ENCODE peak calls at places on chromosomes 13 and 19, in seven cellular contexts. Z is AG09319; V is left ventricle myocardium inferior; I is stimulated activated CD8-positive, alpha-beta memory T cell treated with anti-CD3 and anti-CD28 coated beads, Interleukin-4, amount 100 ng/mL, for 48 hours; T is ELF-1; H is NCI-H446; M is Peyer's patch. Y is an unnamed sample.

GRCh38 chr13:44437356-44438233 is 64.0 kb downstream of the SERP2 start:
- DNase-seq in Z (no peak), V (no peak), I (no peak), T (no peak), H (peak), M (no peak), Y (no peak)

GRCh38 chr13:113995051-113995601 is 21.2 kb upstream of the C13orf46 start:
- DNase-seq in Z (no peak), V (no peak), I (no peak), T (no peak), H (no peak), M (no peak), Y (no peak)

GRCh38 chr13:40876020-40876738 is 86.8 kb downstream of the SLC25A15 start:
- DNase-seq in Z (no peak), V (no peak), I (no peak), T (peak), H (no peak), M (no peak), Y (no peak)

GRCh38 chr19:17997969-17998826 is 9.8 kb upstream of the ARRDC2 start:
- DNase-seq in Z (no peak), V (no peak), I (no peak), T (no peak), H (no peak), M (no peak), Y (no peak)

GRCh38 chr13:98098511-98098910 is 44.4 kb upstream of the FARP1 start:
- DNase-seq in Z (no peak), V (no peak), I (no peak), T (no peak), H (no peak), M (no peak), Y (no peak)

GRCh38 chr13:92827503-92827902 is 399.1 kb upstream of the GPC6 start:
- DNase-seq in Z (no peak), V (no peak), I (no peak), T (no peak), H (no peak), M (no peak), Y (no peak)

GRCh38 chr19:35348909-35349611 is 1.4 kb downstream of the FFAR1 start:
- DNase-seq in Z (no peak), V (no peak), I (peak), T (peak), H (no peak), M (peak), Y (no peak)

GRCh38 chr19:20359933-20360720 is 193.1 kb downstream of the ZNF486 start:
- DNase-seq in Z (no peak), V (no peak), I (peak), T (peak), H (no peak), M (no peak), Y (no peak)

GRCh38 chr13:94968040-94968756 is 255.9 kb upstream of the SOX21 start:
- DNase-seq in Z (no peak), V (no peak), I (no peak), T (peak), H (no peak), M (no peak), Y (no peak)

GRCh38 chr13:114096811-114097503 is 35.5 kb downstream of the RASA3 start:
- DNase-seq in Z (no peak), V (no peak), I (no peak), T (no peak), H (no peak), M (peak), Y (no peak)

GRCh38 chr13:99330942-99331341 is 23.7 kb upstream of the GPR183 start:
- DNase-seq in Z (no peak), V (no peak), I (no peak), T (no peak), H (no peak), M (no peak), Y (no peak)

GRCh38 chr19:11054200-11054599 is 35.1 kb upstream of the LDLR start:
- DNase-seq in Z (no peak), V (no peak), I (no peak), T (no peak), H (no peak), M (no peak), Y (no peak)

GRCh38 chr13:31909889-31910551 is 121.6 kb upstream of the FRY start:
- DNase-seq in Z (no peak), V (no peak), I (peak), T (no peak), H (no peak), M (no peak), Y (no peak)

GRCh38 chr19:35742121-35742724 is at the start of gene IGFLR1:
- DNase-seq in Z (no peak), V (no peak), I (peak), T (no peak), H (no peak), M (no peak), Y (peak)

GRCh38 chr13:112583592-112584277 is 4.2 kb downstream of the TUBGCP3 start:
- DNase-seq in Z (no peak), V (peak), I (no peak), T (no peak), H (no peak), M (no peak), Y (no peak)

GRCh38 chr13:35690546-35690945 is 214.1 kb upstream of the MAB21L1 start:
- DNase-seq in Z (no peak), V (no peak), I (no peak), T (no peak), H (no peak), M (no peak), Y (no peak)

GRCh38 chr19:56105090-56105701 is 15.9 kb downstream of the ZNF787 start:
- DNase-seq in Z (no peak), V (peak), I (peak), T (peak), H (no peak), M (peak), Y (peak)

GRCh38 chr19:1252818-1253513 is 4.6 kb downstream of the MIDN start:
- DNase-seq in Z (peak), V (peak), I (peak), T (peak), H (peak), M (peak), Y (no peak)

GRCh38 chr19:40807147-40808020 is 8.4 kb downstream of the EGLN2 start:
- DNase-seq in Z (no peak), V (no peak), I (no peak), T (peak), H (no peak), M (no peak), Y (no peak)

GRCh38 chr13:108342369-108343289 is 73.1 kb downstream of the TNFSF13B start:
- DNase-seq in Z (no peak), V (no peak), I (no peak), T (no peak), H (no peak), M (no peak), Y (no peak)

GRCh38 chr19:29694669-29695627 is 20.1 kb downstream of the C19orf12 start:
- DNase-seq in Z (peak), V (peak), I (peak), T (peak), H (peak), M (peak), Y (peak)

GRCh38 chr13:28047784-28048388 is 52.5 kb downstream of the FLT3 start:
- DNase-seq in Z (no peak), V (no peak), I (no peak), T (no peak), H (no peak), M (no peak), Y (no peak)

GRCh38 chr19:46192990-46193650 is 36.4 kb upstream of the IGFL1 start:
- DNase-seq in Z (no peak), V (no peak), I (peak), T (no peak), H (no peak), M (no peak), Y (no peak)

GRCh38 chr19:42369433-42370067 is 20.5 kb downstream of the CNFN start:
- DNase-seq in Z (no peak), V (no peak), I (no peak), T (no peak), H (no peak), M (no peak), Y (no peak)

GRCh38 chr19:46493236-46494114 is 2.2 kb downstream of the PNMA8B start:
- DNase-seq in Z (no peak), V (peak), I (no peak), T (no peak), H (no peak), M (no peak), Y (no peak)